ENCODE peak calls at places on chromosomes 16 and 17, in five cellular contexts. S is stimulated activated CD4-positive, alpha-beta T cell treated with anti-CD3 and anti-CD28 coated beads, Interleukin-1b, Interleukin-23, amount 100 ng/mL, for 1 hour; Y is WTC11; V is PC-3; P is amniotic stem cell. M is an unnamed sample.

GRCh38 chr17:10091051-10091450 is 107.4 kb downstream of the GAS7 start:
- DNase-seq in S (no peak), Y (no peak), V (no peak), P (no peak), M (no peak)

GRCh38 chr16:68954871-68955635 is 111.7 kb downstream of the TANGO6 start:
- DNase-seq in Y (no peak), S (no peak), P (no peak), V (no peak), M (no peak)

GRCh38 chr17:43905985-43906852 is 1.1 kb downstream of the MPP2 start:
- DNase-seq in V (no peak), P (peak), S (no peak), Y (peak), M (no peak)

GRCh38 chr17:72726936-72727335 is 365.6 kb downstream of the SLC39A11 start:
- DNase-seq in S (no peak), V (peak), P (no peak), Y (no peak), M (no peak)

GRCh38 chr17:28973414-28973813 is 22.1 kb upstream of the PHF12 start:
- DNase-seq in Y (no peak), S (no peak), P (no peak), V (no peak), M (no peak)

GRCh38 chr17:65177901-65178300 is 40.7 kb downstream of the RGS9 start:
- DNase-seq in S (no peak), V (peak), P (no peak), Y (no peak), M (no peak)

GRCh38 chr17:56269998-56270397 is 116.7 kb downstream of the ANKFN1 start:
- DNase-seq in Y (no peak), V (no peak), S (no peak), P (no peak), M (no peak)

GRCh38 chr16:84013787-84014569 is 28.6 kb downstream of the SLC38A8 start:
- DNase-seq in Y (peak), P (no peak), S (peak), V (peak), M (no peak)

GRCh38 chr17:61570118-61570517 is 20.9 kb downstream of the NACA2 start:
- DNase-seq in V (peak), S (no peak), P (no peak), Y (no peak), M (no peak)

GRCh38 chr16:6684076-6684673 is 648.5 kb upstream of the RBFOX1 start:
- DNase-seq in S (no peak), Y (no peak), V (peak), P (no peak), M (no peak)

GRCh38 chr16:66295761-66296546 is 70.5 kb upstream of the CDH5 start:
- DNase-seq in Y (no peak), P (no peak), S (no peak), V (no peak), M (no peak)

GRCh38 chr16:69937465-69937951 is 13.6 kb upstream of the CLEC18A start:
- DNase-seq in V (peak), P (no peak), S (no peak), Y (peak), M (no peak)

GRCh38 chr16:68377667-68378420 is 67.0 kb downstream of the PRMT7 start:
- DNase-seq in Y (no peak), S (no peak), P (no peak), V (no peak), M (no peak)

GRCh38 chr17:60523822-60524221 is 2.2 kb downstream of the APPBP2 start:
- DNase-seq in S (no peak), Y (no peak), V (no peak), P (no peak), M (no peak)

GRCh38 chr17:80455328-80455710 is 21.1 kb downstream of the NPTX1 start:
- DNase-seq in Y (peak), V (peak), S (no peak), P (no peak), M (no peak)